ENCODE peak calls at places on chromosomes 6 and 20, in eight cellular contexts. One of them, this sample, is unnamed.

GRCh38 chr6:158124288-158124687 is 43.8 kb downstream of the SERAC1 start:
- DNase-seq in heart left ventricle: no peak
- DNase-seq in left ventricle myocardium inferior: no peak
- DNase-seq in foreskin fibroblast: no peak
- DNase-seq in GM23338: no peak
- DNase-seq in body of pancreas: no peak
- DNase-seq in endothelial cell: no peak
- DNase-seq in CD8-positive, alpha-beta T cell: no peak
- DNase-seq in this sample: no peak

GRCh38 chr20:36827541-36828279 is 48.2 kb upstream of the TLDC2 start:
- DNase-seq in GM23338: no peak
- DNase-seq in CD8-positive, alpha-beta T cell: no peak
- DNase-seq in left ventricle myocardium inferior: peak
- DNase-seq in foreskin fibroblast: peak
- DNase-seq in body of pancreas: no peak
- DNase-seq in heart left ventricle: peak
- DNase-seq in endothelial cell: no peak
- DNase-seq in this sample: no peak

GRCh38 chr6:141309295-141309694 is 823.4 kb upstream of the GJE1 start:
- DNase-seq in CD8-positive, alpha-beta T cell: no peak
- DNase-seq in left ventricle myocardium inferior: no peak
- DNase-seq in heart left ventricle: no peak
- DNase-seq in GM23338: peak
- DNase-seq in body of pancreas: no peak
- DNase-seq in endothelial cell: no peak
- DNase-seq in foreskin fibroblast: peak
- DNase-seq in this sample: no peak

GRCh38 chr20:25623225-25623735 is 534 bp downstream of the NANP start:
- DNase-seq in foreskin fibroblast: peak
- DNase-seq in CD8-positive, alpha-beta T cell: peak
- DNase-seq in endothelial cell: peak
- DNase-seq in body of pancreas: peak
- DNase-seq in heart left ventricle: peak
- DNase-seq in GM23338: peak
- DNase-seq in left ventricle myocardium inferior: peak
- DNase-seq in this sample: no peak

GRCh38 chr20:57006411-57007170 is 259.9 kb downstream of the BMP7 start:
- DNase-seq in left ventricle myocardium inferior: no peak
- DNase-seq in GM23338: no peak
- DNase-seq in endothelial cell: no peak
- DNase-seq in foreskin fibroblast: no peak
- DNase-seq in body of pancreas: no peak
- DNase-seq in heart left ventricle: no peak
- DNase-seq in CD8-positive, alpha-beta T cell: no peak
- DNase-seq in this sample: no peak

GRCh38 chr6:15274696-15275387 is 29.0 kb downstream of the JARID2 start:
- DNase-seq in left ventricle myocardium inferior: no peak
- DNase-seq in foreskin fibroblast: peak
- DNase-seq in heart left ventricle: no peak
- DNase-seq in body of pancreas: no peak
- DNase-seq in GM23338: no peak
- DNase-seq in endothelial cell: no peak
- DNase-seq in CD8-positive, alpha-beta T cell: no peak
- DNase-seq in this sample: no peak

GRCh38 chr6:26115226-26115625 is 28.0 kb downstream of the HFE start:
- DNase-seq in GM23338: no peak
- DNase-seq in foreskin fibroblast: no peak
- DNase-seq in left ventricle myocardium inferior: no peak
- DNase-seq in endothelial cell: no peak
- DNase-seq in heart left ventricle: no peak
- DNase-seq in CD8-positive, alpha-beta T cell: no peak
- DNase-seq in body of pancreas: no peak
- DNase-seq in this sample: no peak

GRCh38 chr6:73394577-73395354 is at the start of gene DDX43:
- DNase-seq in heart left ventricle: peak
- DNase-seq in CD8-positive, alpha-beta T cell: peak
- DNase-seq in foreskin fibroblast: peak
- DNase-seq in left ventricle myocardium inferior: peak
- DNase-seq in GM23338: peak
- DNase-seq in body of pancreas: peak
- DNase-seq in endothelial cell: no peak
- DNase-seq in this sample: peak

GRCh38 chr6:107845777-107846176 is 21.7 kb upstream of the SCML4 start:
- DNase-seq in endothelial cell: no peak
- DNase-seq in body of pancreas: no peak
- DNase-seq in CD8-positive, alpha-beta T cell: no peak
- DNase-seq in foreskin fibroblast: no peak
- DNase-seq in GM23338: no peak
- DNase-seq in left ventricle myocardium inferior: no peak
- DNase-seq in heart left ventricle: no peak
- DNase-seq in this sample: no peak

GRCh38 chr6:6556738-6557503 is 31.6 kb upstream of the LY86 start:
- DNase-seq in CD8-positive, alpha-beta T cell: no peak
- DNase-seq in body of pancreas: peak
- DNase-seq in GM23338: peak
- DNase-seq in foreskin fibroblast: no peak
- DNase-seq in heart left ventricle: no peak
- DNase-seq in endothelial cell: peak
- DNase-seq in left ventricle myocardium inferior: peak
- DNase-seq in this sample: no peak

GRCh38 chr20:53887973-53888372 is 182.4 kb downstream of the BCAS1 start:
- DNase-seq in foreskin fibroblast: no peak
- DNase-seq in left ventricle myocardium inferior: no peak
- DNase-seq in body of pancreas: no peak
- DNase-seq in CD8-positive, alpha-beta T cell: no peak
- DNase-seq in GM23338: no peak
- DNase-seq in endothelial cell: no peak
- DNase-seq in heart left ventricle: no peak
- DNase-seq in this sample: no peak

GRCh38 chr20:16437387-16437990 is 135.8 kb downstream of the KIF16B start:
- DNase-seq in body of pancreas: no peak
- DNase-seq in heart left ventricle: no peak
- DNase-seq in CD8-positive, alpha-beta T cell: no peak
- DNase-seq in foreskin fibroblast: no peak
- DNase-seq in endothelial cell: no peak
- DNase-seq in left ventricle myocardium inferior: no peak
- DNase-seq in GM23338: no peak
- DNase-seq in this sample: no peak

GRCh38 chr6:6823568-6824224 is 235.2 kb downstream of the LY86 start:
- DNase-seq in heart left ventricle: no peak
- DNase-seq in body of pancreas: no peak
- DNase-seq in CD8-positive, alpha-beta T cell: no peak
- DNase-seq in GM23338: no peak
- DNase-seq in left ventricle myocardium inferior: no peak
- DNase-seq in endothelial cell: no peak
- DNase-seq in foreskin fibroblast: no peak
- DNase-seq in this sample: no peak

GRCh38 chr6:109079981-109080380 is 14.7 kb downstream of the SESN1 start:
- DNase-seq in left ventricle myocardium inferior: peak
- DNase-seq in CD8-positive, alpha-beta T cell: no peak
- DNase-seq in body of pancreas: no peak
- DNase-seq in foreskin fibroblast: no peak
- DNase-seq in GM23338: no peak
- DNase-seq in endothelial cell: no peak
- DNase-seq in heart left ventricle: peak
- DNase-seq in this sample: no peak

GRCh38 chr6:46347669-46348068 is 143.6 kb downstream of the RCAN2 start:
- DNase-seq in GM23338: no peak
- DNase-seq in foreskin fibroblast: no peak
- DNase-seq in body of pancreas: no peak
- DNase-seq in CD8-positive, alpha-beta T cell: no peak
- DNase-seq in endothelial cell: no peak
- DNase-seq in heart left ventricle: no peak
- DNase-seq in left ventricle myocardium inferior: no peak
- DNase-seq in this sample: no peak

GRCh38 chr6:108737594-108738546 is 110.4 kb upstream of the ARMC2 start:
- DNase-seq in heart left ventricle: peak
- DNase-seq in GM23338: no peak
- DNase-seq in body of pancreas: no peak
- DNase-seq in left ventricle myocardium inferior: no peak
- DNase-seq in foreskin fibroblast: peak
- DNase-seq in endothelial cell: no peak
- DNase-seq in CD8-positive, alpha-beta T cell: no peak
- DNase-seq in this sample: no peak

GRCh38 chr6:119179842-119180241 is 101.4 kb upstream of the FAM184A start:
- DNase-seq in heart left ventricle: no peak
- DNase-seq in endothelial cell: no peak
- DNase-seq in foreskin fibroblast: no peak
- DNase-seq in left ventricle myocardium inferior: no peak
- DNase-seq in CD8-positive, alpha-beta T cell: no peak
- DNase-seq in GM23338: no peak
- DNase-seq in body of pancreas: no peak
- DNase-seq in this sample: no peak

GRCh38 chr6:148075352-148075751 is 267.3 kb upstream of the SASH1 start:
- DNase-seq in CD8-positive, alpha-beta T cell: no peak
- DNase-seq in heart left ventricle: no peak
- DNase-seq in GM23338: no peak
- DNase-seq in foreskin fibroblast: peak
- DNase-seq in endothelial cell: no peak
- DNase-seq in body of pancreas: no peak
- DNase-seq in left ventricle myocardium inferior: no peak
- DNase-seq in this sample: no peak

GRCh38 chr6:138421089-138421488 is 17.1 kb downstream of the HEBP2 start:
- DNase-seq in endothelial cell: no peak
- DNase-seq in left ventricle myocardium inferior: no peak
- DNase-seq in CD8-positive, alpha-beta T cell: no peak
- DNase-seq in body of pancreas: no peak
- DNase-seq in GM23338: no peak
- DNase-seq in heart left ventricle: no peak
- DNase-seq in foreskin fibroblast: no peak
- DNase-seq in this sample: no peak

GRCh38 chr6:114432380-114432779 is 89.6 kb upstream of the HS3ST5 start:
- DNase-seq in foreskin fibroblast: no peak
- DNase-seq in heart left ventricle: no peak
- DNase-seq in left ventricle myocardium inferior: no peak
- DNase-seq in GM23338: no peak
- DNase-seq in body of pancreas: no peak
- DNase-seq in CD8-positive, alpha-beta T cell: no peak
- DNase-seq in endothelial cell: no peak
- DNase-seq in this sample: no peak

GRCh38 chr6:167806061-167806700 is 20.5 kb upstream of the AFDN start:
- DNase-seq in body of pancreas: no peak
- DNase-seq in heart left ventricle: no peak
- DNase-seq in CD8-positive, alpha-beta T cell: no peak
- DNase-seq in endothelial cell: no peak
- DNase-seq in GM23338: no peak
- DNase-seq in foreskin fibroblast: no peak
- DNase-seq in left ventricle myocardium inferior: no peak
- DNase-seq in this sample: no peak

GRCh38 chr20:23048283-23049200 is 930 bp downstream of the THBD start:
- DNase-seq in endothelial cell: peak
- DNase-seq in GM23338: peak
- DNase-seq in body of pancreas: peak
- DNase-seq in CD8-positive, alpha-beta T cell: no peak
- DNase-seq in foreskin fibroblast: peak
- DNase-seq in heart left ventricle: peak
- DNase-seq in left ventricle myocardium inferior: peak
- DNase-seq in this sample: peak
- TF ChIP-seq CTCF in endothelial cell: peak
- TF ChIP-seq CTCF in GM23338: peak
- TF ChIP-seq CTCF in body of pancreas: peak
- TF ChIP-seq CTCF in CD8-positive, alpha-beta T cell: no peak
- TF ChIP-seq CTCF in foreskin fibroblast: peak
- TF ChIP-seq CTCF in heart left ventricle: peak
- TF ChIP-seq CTCF in left ventricle myocardium inferior: peak
- TF ChIP-seq CTCF in this sample: peak

GRCh38 chr6:92777146-92777740 is 642.1 kb downstream of the EPHA7 start:
- DNase-seq in body of pancreas: no peak
- DNase-seq in heart left ventricle: no peak
- DNase-seq in GM23338: peak
- DNase-seq in endothelial cell: no peak
- DNase-seq in foreskin fibroblast: peak
- DNase-seq in CD8-positive, alpha-beta T cell: no peak
- DNase-seq in left ventricle myocardium inferior: no peak
- DNase-seq in this sample: no peak
- TF ChIP-seq CTCF in body of pancreas: peak
- TF ChIP-seq CTCF in heart left ventricle: peak
- TF ChIP-seq CTCF in GM23338: peak
- TF ChIP-seq CTCF in endothelial cell: peak
- TF ChIP-seq CTCF in foreskin fibroblast: no peak
- TF ChIP-seq CTCF in CD8-positive, alpha-beta T cell: no peak
- TF ChIP-seq CTCF in left ventricle myocardium inferior: peak
- TF ChIP-seq CTCF in this sample: no peak

DNA sequence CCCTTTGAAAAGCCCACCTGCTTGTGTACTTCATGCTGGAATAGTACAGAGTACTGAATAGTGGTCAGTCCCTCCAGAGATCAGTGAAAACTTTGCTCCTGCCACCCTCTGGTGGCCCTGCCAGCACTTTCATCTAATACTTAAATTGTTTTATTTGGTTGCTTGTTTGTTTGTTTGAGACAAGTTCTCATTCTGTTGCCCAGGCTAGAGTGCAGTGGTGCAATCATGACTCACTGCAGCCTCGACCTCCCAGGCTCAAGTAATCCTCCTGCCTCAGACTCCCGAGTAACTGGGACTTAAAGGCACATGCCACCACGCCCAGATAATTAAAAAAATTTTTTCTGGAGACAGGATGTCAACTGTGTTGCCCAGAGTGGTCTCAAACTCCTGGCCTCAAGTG is 9.1 kb downstream of the FAM83D start:
- DNase-seq in foreskin fibroblast: peak
- DNase-seq in CD8-positive, alpha-beta T cell: no peak
- DNase-seq in left ventricle myocardium inferior: no peak
- DNase-seq in heart left ventricle: no peak
- DNase-seq in body of pancreas: no peak
- DNase-seq in GM23338: no peak
- DNase-seq in endothelial cell: no peak
- DNase-seq in this sample: no peak
- TF ChIP-seq CTCF in foreskin fibroblast: peak
- TF ChIP-seq CTCF in CD8-positive, alpha-beta T cell: no peak
- TF ChIP-seq CTCF in left ventricle myocardium inferior: no peak
- TF ChIP-seq CTCF in heart left ventricle: no peak
- TF ChIP-seq CTCF in body of pancreas: no peak
- TF ChIP-seq CTCF in GM23338: peak
- TF ChIP-seq CTCF in endothelial cell: no peak
- TF ChIP-seq CTCF in this sample: no peak

GRCh38 chr6:3324262-3324942 is 65.7 kb downstream of the PSMG4 start:
- DNase-seq in heart left ventricle: peak
- DNase-seq in endothelial cell: peak
- DNase-seq in left ventricle myocardium inferior: no peak
- DNase-seq in foreskin fibroblast: peak
- DNase-seq in body of pancreas: no peak
- DNase-seq in CD8-positive, alpha-beta T cell: no peak
- DNase-seq in GM23338: no peak
- DNase-seq in this sample: no peak
- TF ChIP-seq CTCF in heart left ventricle: no peak
- TF ChIP-seq CTCF in endothelial cell: no peak
- TF ChIP-seq CTCF in left ventricle myocardium inferior: no peak
- TF ChIP-seq CTCF in foreskin fibroblast: no peak
- TF ChIP-seq CTCF in body of pancreas: no peak
- TF ChIP-seq CTCF in CD8-positive, alpha-beta T cell: no peak
- TF ChIP-seq CTCF in GM23338: no peak
- TF ChIP-seq CTCF in this sample: no peak

DNA sequence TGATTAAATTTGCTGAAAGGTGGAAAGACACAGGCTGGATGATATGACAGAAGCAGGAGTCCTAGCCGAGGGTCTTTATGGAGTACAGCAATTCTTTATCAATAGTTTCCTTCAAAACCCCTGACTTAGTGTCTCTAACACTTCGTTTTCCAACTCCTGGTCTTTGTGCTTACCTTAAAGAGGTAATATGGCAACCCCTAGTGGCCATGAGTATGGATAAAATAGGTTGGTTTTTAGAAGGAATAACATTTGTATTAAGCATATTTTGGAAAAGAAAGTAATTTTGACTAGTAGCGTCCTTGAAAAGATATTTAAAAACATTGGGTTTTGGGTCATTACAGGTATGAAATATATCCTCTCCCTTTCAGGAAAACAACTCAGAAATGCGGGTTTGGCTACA is 51.9 kb downstream of the VGLL2 start:
- DNase-seq in left ventricle myocardium inferior: no peak
- DNase-seq in GM23338: peak
- DNase-seq in body of pancreas: no peak
- DNase-seq in endothelial cell: no peak
- DNase-seq in heart left ventricle: no peak
- DNase-seq in CD8-positive, alpha-beta T cell: no peak
- DNase-seq in foreskin fibroblast: peak
- DNase-seq in this sample: no peak
- TF ChIP-seq CTCF in left ventricle myocardium inferior: peak
- TF ChIP-seq CTCF in GM23338: peak
- TF ChIP-seq CTCF in body of pancreas: peak
- TF ChIP-seq CTCF in endothelial cell: peak
- TF ChIP-seq CTCF in heart left ventricle: peak
- TF ChIP-seq CTCF in CD8-positive, alpha-beta T cell: no peak
- TF ChIP-seq CTCF in foreskin fibroblast: peak
- TF ChIP-seq CTCF in this sample: no peak